ENCODE peak calls at places on chromosomes 13 and 19, in nine cellular contexts. V is activated CD8-positive, alpha-beta T cell treated with anti-CD3 and anti-CD28 coated beads for 36 hours; K is fibroblast of lung; Z is PC-9; Y is fibroblast of mammary gland; H is IMR-90; L is foreskin fibroblast; W is mammary epithelial cell; G is osteocyte. S is an unnamed sample.

GRCh38 chr19:56748443-56748842 is 76.9 kb upstream of the ZNF835 start:
- DNase-seq in Z (no peak), H (no peak), Y (peak; percentile 26), L (peak; percentile 20), G (no peak), W (no peak), V (peak; percentile 4), K (no peak), S (no peak)

GRCh38 chr19:18417250-18418033 is 1.8 kb upstream of the SSBP4 start:
- DNase-seq in L (peak; percentile 93), W (no peak), K (peak; percentile 83), Z (peak; percentile 77), G (peak; percentile 95), H (peak; percentile 73), V (peak; percentile 61), Y (peak; percentile 69), S (peak; percentile 82)

GRCh38 chr19:15421726-15422260 is 3.0 kb upstream of the AKAP8L start:
- DNase-seq in H (no peak), G (no peak), W (no peak), Y (no peak), K (no peak), L (no peak), V (no peak), Z (no peak), S (no peak)

GRCh38 chr19:47228937-47229673 is 1.9 kb downstream of the BBC3 start:
- DNase-seq in L (peak; percentile 61), G (no peak), W (peak; percentile 46), Z (peak; percentile 13), Y (peak; percentile 41), H (peak; percentile 61), V (peak; percentile 51), K (peak; percentile 46), S (no peak)

GRCh38 chr13:107035778-107036177 is 467.8 kb upstream of the ARGLU1 start:
- DNase-seq in H (peak; percentile 89), Z (no peak), L (peak; percentile 48), G (no peak), K (peak; percentile 86), V (no peak), Y (no peak), W (no peak), S (no peak)

GRCh38 chr19:44605547-44605946 is 7.8 kb upstream of the IGSF23 start:
- DNase-seq in L (no peak), Y (no peak), G (no peak), H (no peak), Z (no peak), V (no peak), K (no peak), W (no peak), S (no peak)

GRCh38 chr13:110127986-110128511 is 178.9 kb downstream of the COL4A1 start:
- DNase-seq in Z (no peak), K (peak; percentile 85), G (no peak), L (peak; percentile 36), W (no peak), H (peak; percentile 49), Y (no peak), V (no peak), S (no peak)

GRCh38 chr13:45662122-45662521 is 40.0 kb upstream of the CBY2 start:
- DNase-seq in G (no peak), L (peak; percentile 20), H (no peak), K (peak; percentile 28), V (no peak), W (no peak), Z (no peak), Y (peak; percentile 6), S (no peak)

GRCh38 chr19:46014534-46014933 is 8.3 kb downstream of the PGLYRP1 start:
- DNase-seq in V (no peak), H (no peak), G (no peak), Z (no peak), Y (no peak), W (no peak), L (no peak), K (no peak), S (no peak)

GRCh38 chr19:40687525-40688016 is 2.9 kb downstream of the NUMBL start:
- DNase-seq in V (no peak), Z (no peak), H (peak; percentile 86), W (no peak), G (no peak), K (peak; percentile 80), Y (peak; percentile 94), L (peak; percentile 96), S (peak; percentile 68)

GRCh38 chr13:40456397-40456958 is 210.0 kb downstream of the FOXO1 start:
- DNase-seq in Z (no peak), L (no peak), V (no peak), K (no peak), Y (no peak), H (no peak), W (no peak), G (no peak), S (no peak)

GRCh38 chr19:4523306-4524110 is 5.2 kb upstream of the PLIN4 start:
- DNase-seq in L (peak; percentile 59), Y (peak; percentile 49), V (peak; percentile 43), K (peak; percentile 12), Z (peak; percentile 46), H (peak; percentile 10), W (no peak), G (no peak), S (peak; percentile 80)

GRCh38 chr13:28376604-28377003 is 118.3 kb downstream of the FLT1 start:
- DNase-seq in H (no peak), Y (no peak), G (no peak), Z (no peak), V (no peak), K (no peak), W (no peak), L (no peak), S (no peak)

GRCh38 chr13:66943530-66943929 is 286.6 kb downstream of the PCDH9 start:
- DNase-seq in Z (no peak), W (no peak), V (no peak), H (no peak), G (no peak), Y (no peak), K (no peak), L (no peak), S (no peak)

GRCh38 chr19:8631425-8631819 is 989 bp downstream of the NFILZ start:
- DNase-seq in H (peak; percentile 36), G (peak; percentile 87), Z (no peak), W (no peak), K (peak; percentile 85), L (no peak), Y (no peak), V (no peak), S (no peak)

GRCh38 chr19:11821474-11821873 is 7.4 kb downstream of the ZNF440 start:
- DNase-seq in L (peak; percentile 73), G (no peak), H (peak; percentile 53), V (peak; percentile 11), W (no peak), K (peak; percentile 31), Y (peak; percentile 80), Z (no peak), S (no peak)

GRCh38 chr13:111919826-111920225 is 147.1 kb upstream of the SOX1 start:
- DNase-seq in K (no peak), L (no peak), G (no peak), H (no peak), W (no peak), V (no peak), Y (no peak), Z (no peak), S (no peak)

GRCh38 chr19:7394728-7395359 is 46.1 kb downstream of the ARHGEF18 start:
- DNase-seq in H (peak; percentile 87), K (peak; percentile 82), V (peak; percentile 88), G (peak; percentile 98), Z (peak; percentile 95), Y (peak; percentile 84), W (peak; percentile 89), L (peak; percentile 96), S (peak; percentile 98)
- TF ChIP-seq CTCF in H (no peak), K (no peak), V (no peak), G (no peak), Z (no peak), Y (no peak), W (no peak), L (no peak), S (no peak)

GRCh38 chr19:2663920-2664571 is 38.4 kb downstream of the GNG7 start:
- DNase-seq in K (no peak), Y (no peak), Z (no peak), W (no peak), L (no peak), H (no peak), V (peak; percentile 12), G (no peak), S (peak; percentile 82)

GRCh38 chr19:2665103-2665502 is 37.4 kb downstream of the GNG7 start:
- DNase-seq in W (no peak), G (no peak), L (no peak), H (no peak), K (no peak), V (no peak), Y (no peak), Z (no peak), S (no peak)

GRCh38 chr19:2659856-2660432 is 42.5 kb downstream of the GNG7 start:
- DNase-seq in L (no peak), V (no peak), H (no peak), G (no peak), W (no peak), Y (no peak), K (no peak), Z (no peak), S (no peak)

GRCh38 chr19:2666344-2666994 is 36.0 kb downstream of the GNG7 start:
- DNase-seq in H (no peak), L (no peak), V (no peak), Z (no peak), K (no peak), W (no peak), G (no peak), Y (no peak), S (no peak)

GRCh38 chr19:2661615-2662014 is 40.9 kb downstream of the GNG7 start:
- DNase-seq in W (no peak), L (peak; percentile 24), G (no peak), Z (no peak), Y (peak; percentile 39), K (no peak), H (no peak), V (peak; percentile 60), S (no peak)
- TF ChIP-seq CTCF in W (peak; percentile 17), L (no peak), G (peak; percentile 9), Z (no peak), Y (peak; percentile 34), K (peak; percentile 11), H (peak; percentile 9), V (no peak), S (no peak)

DNA sequence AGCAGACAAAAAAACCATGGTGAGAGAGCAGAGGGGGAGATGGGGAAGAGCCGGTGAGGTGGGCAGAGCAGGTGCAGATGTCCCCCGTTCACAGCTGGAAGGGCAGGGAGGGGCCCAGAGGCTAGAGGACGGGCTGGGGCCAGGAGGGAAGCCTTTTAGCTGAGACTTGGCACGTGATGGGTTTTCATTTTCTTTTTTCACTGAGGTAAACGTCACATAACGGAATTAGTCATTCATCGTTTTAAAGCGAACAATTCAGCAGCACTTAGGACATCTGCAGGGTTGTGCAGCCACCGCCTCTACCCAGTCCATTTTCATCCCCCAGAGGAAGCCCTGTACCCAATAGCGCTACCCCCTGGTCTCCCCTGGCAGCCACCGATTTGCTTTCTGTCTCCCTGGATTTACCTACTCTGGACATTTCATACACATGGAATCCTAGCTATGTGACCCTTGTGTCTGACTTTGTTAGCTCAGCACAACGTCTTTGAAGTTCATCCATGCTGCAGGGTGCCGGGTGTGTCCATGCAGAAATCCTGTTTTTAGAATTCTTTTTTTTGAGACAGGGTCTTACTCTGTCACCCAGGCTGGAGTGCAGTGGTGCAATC is 16.0 kb upstream of the EMC10 start:
- DNase-seq in K (peak; percentile 68), W (no peak), Y (peak; percentile 53), L (peak; percentile 69), V (peak; percentile 45), Z (peak; percentile 35), G (no peak), H (peak; percentile 50), S (peak; percentile 89)
- TF ChIP-seq CTCF in K (no peak), W (no peak), Y (no peak), L (no peak), V (no peak), Z (no peak), G (no peak), H (no peak), S (no peak)

GRCh38 chr13:54989418-54989817 is 1960.8 kb downstream of the OLFM4 start:
- DNase-seq in Y (no peak), V (no peak), Z (no peak), W (no peak), L (no peak), K (no peak), H (no peak), G (no peak), S (no peak)
- TF ChIP-seq CTCF in Y (no peak), V (no peak), Z (no peak), W (no peak), L (no peak), K (no peak), H (no peak), G (no peak), S (no peak)